ENCODE peak calls at places on chromosomes 12 and 14, in four cellular contexts. L is breast epithelium; M is CD4-positive, CD25-positive, alpha-beta regulatory T cell; I is mucosa of descending colon. V is an unnamed sample.

GRCh38 chr12:94674835-94675234 is 24.5 kb upstream of the TMCC3 start:
- DNase-seq in L (no peak), I (no peak), M (no peak), V (no peak)

GRCh38 chr12:93883436-93884154 is 206.4 kb downstream of the CRADD start:
- DNase-seq in M (no peak), L (no peak), I (no peak), V (no peak)

GRCh38 chr14:49546766-49547165 is 39.4 kb downstream of the RPS29 start:
- DNase-seq in L (no peak), I (no peak), M (no peak), V (no peak)

GRCh38 chr12:4115570-4115969 is 158.0 kb upstream of the CCND2 start:
- DNase-seq in I (peak; percentile 36), M (no peak), L (no peak), V (no peak)

GRCh38 chr14:29868000-29868399 is 59.6 kb downstream of the PRKD1 start:
- DNase-seq in L (no peak), M (no peak), I (no peak), V (no peak)

GRCh38 chr12:111570090-111570961 is 28.8 kb downstream of the ATXN2 start:
- DNase-seq in I (no peak), M (no peak), L (no peak), V (no peak)

GRCh38 chr14:36518586-36519430 is 1.2 kb downstream of the NKX2-1 start:
- DNase-seq in M (no peak), L (no peak), I (peak; percentile 21), V (no peak)

GRCh38 chr12:124523071-124523470 is 44.3 kb downstream of the NCOR2 start:
- DNase-seq in M (no peak), L (no peak), I (no peak), V (no peak)

GRCh38 chr12:92130999-92131398 is 14.6 kb downstream of the BTG1 start:
- DNase-seq in L (no peak), M (no peak), I (no peak), V (no peak)

GRCh38 chr12:76329163-76329562 is 19.1 kb downstream of the BBS10 start:
- DNase-seq in L (no peak), M (no peak), I (no peak), V (no peak)

GRCh38 chr14:101564819-101565698 is 3.8 kb downstream of the DIO3 start:
- DNase-seq in L (no peak), I (peak; percentile 15), M (no peak), V (no peak)

GRCh38 chr14:69876221-69876847 is 2.9 kb upstream of the SMOC1 start:
- DNase-seq in I (no peak), M (no peak), L (no peak), V (no peak)

GRCh38 chr12:2229661-2230539 is 177.1 kb downstream of the CACNA1C start:
- DNase-seq in I (no peak), L (no peak), M (no peak), V (no peak)

GRCh38 chr14:93086441-93087055 is 29.2 kb downstream of the ITPK1 start:
- DNase-seq in L (no peak), M (no peak), I (no peak), V (no peak)

GRCh38 chr12:57236925-57237652 is 7.6 kb downstream of the SHMT2 start:
- DNase-seq in I (peak; percentile 31), M (no peak), L (no peak), V (no peak)

GRCh38 chr14:31206536-31207286 is 882 bp downstream of the HECTD1 start:
- DNase-seq in L (no peak), M (peak; percentile 33), I (peak; percentile 73), V (no peak)

GRCh38 chr14:100536721-100537700 is 50.2 kb downstream of the BEGAIN start:
- DNase-seq in M (no peak), I (peak; percentile 24), L (peak; percentile 44), V (no peak)

GRCh38 chr12:52871291-52871961 is 22.6 kb upstream of the KRT78 start:
- DNase-seq in L (no peak), M (no peak), I (peak; percentile 77), V (no peak)

GRCh38 chr14:60235440-60235839 is 13.6 kb upstream of the PPM1A start:
- DNase-seq in I (no peak), M (no peak), L (no peak), V (no peak)

GRCh38 chr12:99907210-99907609 is 77.5 kb downstream of the ANKS1B start:
- DNase-seq in I (no peak), L (no peak), M (no peak), V (no peak)

GRCh38 chr14:34628681-34629135 is 1.2 kb downstream of the SNX6 start:
- DNase-seq in L (no peak), M (peak; percentile 4), I (peak; percentile 58), V (no peak)

GRCh38 chr14:30767624-30768023 is 106.7 kb upstream of the COCH start:
- DNase-seq in I (no peak), L (no peak), M (no peak), V (no peak)

DNA sequence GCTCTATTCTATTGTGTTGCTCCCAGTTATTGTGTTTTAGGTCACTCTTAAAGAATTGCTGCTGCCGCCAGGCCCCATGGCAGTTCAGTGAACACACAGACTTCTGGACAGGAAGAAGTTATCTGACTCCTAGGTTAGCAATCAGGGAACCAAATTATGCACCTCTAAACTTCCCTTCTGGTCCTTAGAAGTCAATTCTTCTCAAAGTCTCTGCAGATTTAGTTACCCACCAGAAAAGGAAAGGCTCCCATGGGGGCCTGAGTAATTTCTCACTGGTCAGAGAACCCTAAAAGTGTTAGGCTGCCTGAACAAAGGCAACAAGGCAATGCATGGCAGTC is 10.0 kb downstream of the EMP1 start:
- DNase-seq in I (no peak), L (no peak), M (no peak), V (no peak)
- H3K4me3 ChIP-seq in I (no peak overlapping the region), L (no peak overlapping the region), M (no peak overlapping the region), V (no peak overlapping the region)

DNA sequence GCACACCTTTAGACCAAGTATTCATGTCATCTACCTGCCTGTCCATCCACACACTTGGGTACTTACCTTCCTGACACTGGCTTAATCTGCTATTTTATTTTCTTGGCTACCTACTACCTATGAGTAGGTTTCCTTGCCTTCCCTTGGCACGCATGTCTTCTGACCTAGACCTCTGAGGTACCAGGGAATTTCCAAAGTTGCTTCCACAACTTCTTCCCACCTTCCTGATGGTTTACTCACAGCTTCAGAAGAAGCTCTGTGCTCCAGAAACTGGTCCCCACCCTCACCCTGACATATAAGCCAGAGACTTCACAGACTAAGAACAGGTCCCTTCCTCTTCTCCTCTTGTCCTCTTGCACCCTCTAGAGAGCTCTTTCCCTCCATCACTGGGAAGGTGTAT is 35.7 kb upstream of the DDX11 start:
- DNase-seq in M (no peak), L (no peak), I (no peak), V (no peak)
- H3K4me1 ChIP-seq in M (no peaks in the 10 kb centered on the region), L (no peaks in the 10 kb centered on the region), I (no peaks in the 10 kb centered on the region), V (no peaks in the 10 kb centered on the region)

DNA sequence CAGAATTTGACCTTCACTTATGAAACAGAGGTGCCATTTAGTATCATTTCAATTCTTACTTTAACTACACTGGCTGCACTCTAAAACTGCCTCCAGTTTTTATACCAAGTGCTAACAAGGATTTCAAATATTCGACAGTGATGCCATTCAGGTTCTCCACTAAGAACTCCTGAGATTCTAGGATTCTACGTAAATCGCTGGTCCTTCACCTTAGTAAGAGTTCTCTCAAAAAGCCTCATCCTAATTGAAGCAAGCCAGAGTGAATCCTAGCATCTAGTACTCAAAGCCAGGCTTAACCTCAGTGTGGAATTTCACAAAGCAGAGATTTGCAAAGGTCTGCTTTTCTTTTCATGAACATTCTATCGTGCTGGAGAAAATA is 3.5 kb downstream of the SLC38A2 start:
- DNase-seq in L (no peak), I (no peak), M (no peak), V (no peak)
- H3K4me3 ChIP-seq in L (peak overlapping the region; percentile 97), I (no peak overlapping the region), M (peak overlapping the region; percentile 99), V (peak overlapping the region; percentile 90)

DNA sequence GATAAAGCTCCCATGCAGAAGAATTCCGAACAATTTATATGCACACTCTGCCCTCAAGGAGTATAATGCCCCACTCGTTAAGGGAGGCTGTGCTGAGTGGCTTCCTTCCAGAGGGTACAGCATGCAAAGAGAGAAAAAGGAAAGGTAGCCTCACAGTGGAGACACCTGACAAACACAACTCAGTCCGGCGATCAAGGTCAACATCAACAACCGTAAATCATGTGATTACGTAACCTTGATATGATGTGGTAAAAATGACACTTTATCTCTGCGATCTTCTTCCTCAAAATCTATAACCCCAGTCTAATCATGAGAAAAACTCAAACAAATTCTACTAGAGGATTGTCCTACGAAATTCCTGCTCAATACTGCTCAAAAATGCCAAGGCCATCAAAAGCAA is 400.5 kb upstream of the CCDC196 start:
- DNase-seq in I (no peak), L (no peak), M (no peak), V (no peak)
- H3K4me1 ChIP-seq in I (no peaks in the 10 kb centered on the region), L (no peaks in the 10 kb centered on the region), M (no peaks in the 10 kb centered on the region), V (no peaks in the 10 kb centered on the region)

DNA sequence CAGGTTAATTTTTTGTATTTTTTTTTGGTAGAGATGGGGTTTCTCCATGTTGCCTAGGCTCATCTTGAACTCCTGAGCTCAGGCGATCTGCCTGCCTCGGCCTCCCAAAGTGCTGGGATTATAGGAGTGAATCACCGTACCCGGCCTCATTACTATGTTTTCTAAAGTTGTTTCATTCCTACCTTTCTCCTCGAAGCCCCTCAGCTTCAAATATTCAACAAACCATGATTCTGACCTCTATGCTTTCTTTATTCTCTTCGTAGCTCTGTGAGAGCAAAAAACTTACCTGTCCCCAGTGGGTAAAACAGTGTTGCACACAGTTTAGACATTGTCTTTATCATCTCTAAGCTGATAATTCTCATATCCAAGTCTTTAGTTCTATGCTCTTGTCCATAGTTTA is 26.2 kb upstream of the MDM2 start:
- DNase-seq in L (no peak), I (no peak), M (no peak), V (no peak)
- H3K4me3 ChIP-seq in L (no peak overlapping the region), I (no peak overlapping the region), M (no peak overlapping the region), V (no peak overlapping the region)

GRCh38 chr14:74683406-74683805 is 29.5 kb downstream of the AREL1 start:
- DNase-seq in L (no peak), M (no peak), I (no peak), V (no peak)

GRCh38 chr14:74686324-74686723 is 26.6 kb downstream of the AREL1 start:
- DNase-seq in L (no peak), I (no peak), M (no peak), V (no peak)

GRCh38 chr14:74682169-74682952 is 30.5 kb downstream of the AREL1 start:
- DNase-seq in L (no peak), M (no peak), I (no peak), V (no peak)

GRCh38 chr14:74684444-74684843 is 28.4 kb downstream of the AREL1 start:
- DNase-seq in M (no peak), I (no peak), L (no peak), V (peak; percentile 11)

GRCh38 chr14:74685054-74685453 is 27.8 kb downstream of the AREL1 start:
- DNase-seq in L (no peak), I (no peak), M (no peak), V (no peak)
- H3K4me1 ChIP-seq in L (no peaks in the 10 kb centered on the region), I (peaks cover 12% of the 10 kb centered on the region), M (peaks cover 5% of the 10 kb centered on the region), V (no peaks in the 10 kb centered on the region)

DNA sequence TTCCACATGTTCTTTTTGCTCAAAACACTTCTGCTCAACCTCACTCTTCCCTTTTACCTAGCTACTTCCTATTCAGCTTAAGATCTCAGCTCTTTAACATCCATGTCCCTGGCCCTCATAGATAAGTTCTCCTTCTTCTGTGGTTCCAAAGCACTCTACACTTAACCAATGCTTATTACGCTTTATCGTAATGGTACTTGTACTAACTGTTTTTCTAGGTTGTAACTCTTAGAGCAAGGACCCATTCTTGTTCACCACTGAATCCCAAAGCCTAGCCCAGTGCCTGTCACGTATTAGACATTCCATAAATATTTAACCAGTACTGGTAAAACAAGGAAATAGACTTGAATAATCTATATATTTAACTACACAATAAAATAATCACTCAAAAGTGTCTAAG is 5.3 kb downstream of the SLC41A2 start:
- DNase-seq in L (no peak), I (no peak), M (no peak), V (no peak)
- H3K4me3 ChIP-seq in L (no peak overlapping the region), I (no peak overlapping the region), M (no peak overlapping the region), V (no peak overlapping the region)

V was measured in esophagus squamous epithelium.